ENCODE peak calls at places on chromosome 19, in ten cellular contexts. K is aorta; X is upper lobe of left lung; Q is ascending aorta; N is Peyer's patch; U is H1; I is adrenal gland; A is PC-3; O is CD4-positive, CD25-positive, alpha-beta regulatory T cell; G is lower lobe of right lung. V is an unnamed sample. For H3K27me3 and H3K4me1, the result is how much of the 10 kb centered on the place peaks cover.

GRCh38 chr19:51027873-51028272 is 1.5 kb upstream of the KLK11 start:
- DNase-seq in K (no peak), X (no peak), Q (no peak), N (no peak), U (no peak), I (no peak), A (no peak), O (no peak), G (no peak), V (no peak)

GRCh38 chr19:55593096-55593772 is 6.1 kb downstream of the FIZ1 start:
- DNase-seq in K (no peak), X (peak), Q (no peak), N (no peak), U (no peak), I (no peak), A (no peak), O (no peak), G (no peak), V (peak)

GRCh38 chr19:23075031-23075733 is 41.6 kb upstream of the ZNF730 start:
- DNase-seq in K (peak), X (peak), Q (peak), N (peak), U (peak), I (peak), A (peak), O (no peak), G (peak), V (peak)

GRCh38 chr19:3233831-3234230 is 9.4 kb downstream of the CELF5 start:
- DNase-seq in K (no peak), X (no peak), Q (no peak), N (no peak), U (no peak), I (no peak), A (no peak), O (no peak), G (no peak), V (no peak)

GRCh38 chr19:51097166-51097736 is 11.0 kb downstream of the CTU1 start:
- DNase-seq in K (peak), X (no peak), Q (no peak), N (peak), U (no peak), I (peak), A (peak), O (peak), G (peak), V (peak)

GRCh38 chr19:55622242-55622969 is 2.0 kb downstream of the ZNF784 start:
- DNase-seq in K (no peak), X (no peak), Q (no peak), N (no peak), U (no peak), I (peak), A (no peak), O (no peak), G (no peak), V (peak)

GRCh38 chr19:30328096-30328495 is 44.1 kb upstream of the ZNF536 start:
- DNase-seq in K (no peak), X (no peak), Q (no peak), N (no peak), U (no peak), I (no peak), A (no peak), O (no peak), G (no peak), V (no peak)

GRCh38 chr19:11539495-11540365 is 1.1 kb downstream of the CNN1 start:
- DNase-seq in K (peak), X (peak), Q (peak), N (no peak), U (no peak), I (no peak), A (no peak), O (no peak), G (no peak), V (peak)

GRCh38 chr19:42225718-42226292 is 5.7 kb downstream of the ZNF526 start:
- DNase-seq in K (no peak), X (peak), Q (no peak), N (no peak), U (no peak), I (no peak), A (no peak), O (no peak), G (no peak), V (no peak)

DNA sequence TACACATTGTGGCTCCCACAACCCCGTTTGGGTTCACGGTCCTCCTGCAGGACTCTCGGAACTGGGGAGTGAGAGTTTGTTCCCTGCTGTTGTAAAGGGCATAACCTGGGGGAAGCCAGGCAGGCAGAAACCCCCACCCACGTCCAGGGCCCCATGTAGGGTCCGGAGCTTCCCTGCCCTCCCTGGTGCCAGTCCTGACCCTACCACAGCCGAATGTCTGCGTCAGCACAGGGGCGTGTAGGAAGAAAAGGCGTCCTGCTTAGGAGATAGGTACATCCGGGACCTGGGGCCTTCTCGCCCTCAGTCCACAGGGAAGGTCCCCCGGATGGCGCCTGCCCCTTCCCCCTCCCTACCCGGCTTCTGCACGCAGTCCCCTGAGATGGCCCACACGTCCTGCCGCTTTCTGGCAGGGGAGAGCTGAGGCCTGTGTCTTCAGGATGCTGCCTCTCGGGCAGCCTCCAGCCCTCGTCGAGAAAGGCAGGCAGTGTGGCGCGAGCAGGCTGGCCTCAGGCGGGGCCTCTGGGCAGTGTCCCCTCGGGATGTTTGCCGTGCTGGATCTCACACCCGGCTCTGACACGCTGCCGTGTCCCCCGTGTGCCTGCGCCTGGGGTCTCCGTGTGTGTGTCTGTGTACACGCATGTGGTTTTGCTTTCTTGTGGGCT is 19.1 kb downstream of the CSNK1G2 start:
- DNase-seq in K (no peak), X (peak), Q (no peak), N (no peak), U (no peak), I (no peak), A (no peak), O (no peak), G (no peak), V (peak)
- H3K27me3 ChIP-seq in K (under half), X (under half), Q (under half), N (under half), U (under half), I (under half), A (under half), O (under half), G (under half), V (under half)

DNA sequence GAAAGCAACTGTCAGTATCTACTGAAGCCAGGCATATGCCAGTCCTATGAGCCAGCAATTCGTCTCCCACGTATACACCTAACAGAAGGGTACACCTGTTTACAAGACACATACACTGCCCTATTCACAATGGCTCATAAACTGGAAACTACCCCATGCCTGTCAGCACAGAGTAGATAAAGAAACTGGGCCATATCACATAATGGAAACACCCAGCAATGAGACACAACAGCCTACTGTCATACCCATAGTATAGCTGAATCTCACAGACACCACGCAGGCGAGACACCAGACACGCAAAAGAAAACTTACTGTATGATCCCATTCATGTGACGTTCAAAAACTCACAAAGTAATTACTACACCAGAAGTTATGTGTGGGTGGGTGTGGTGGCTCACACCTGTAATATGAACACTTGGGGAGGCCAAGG is 15.7 kb downstream of the NOSIP start:
- DNase-seq in K (no peak), X (no peak), Q (no peak), N (no peak), U (no peak), I (no peak), A (no peak), O (no peak), G (no peak), V (no peak)
- H3K4me1 ChIP-seq in K (under half), X (under half), Q (under half), N (half or more), U (under half), I (under half), A (under half), O (half or more), G (under half), V (under half)

DNA sequence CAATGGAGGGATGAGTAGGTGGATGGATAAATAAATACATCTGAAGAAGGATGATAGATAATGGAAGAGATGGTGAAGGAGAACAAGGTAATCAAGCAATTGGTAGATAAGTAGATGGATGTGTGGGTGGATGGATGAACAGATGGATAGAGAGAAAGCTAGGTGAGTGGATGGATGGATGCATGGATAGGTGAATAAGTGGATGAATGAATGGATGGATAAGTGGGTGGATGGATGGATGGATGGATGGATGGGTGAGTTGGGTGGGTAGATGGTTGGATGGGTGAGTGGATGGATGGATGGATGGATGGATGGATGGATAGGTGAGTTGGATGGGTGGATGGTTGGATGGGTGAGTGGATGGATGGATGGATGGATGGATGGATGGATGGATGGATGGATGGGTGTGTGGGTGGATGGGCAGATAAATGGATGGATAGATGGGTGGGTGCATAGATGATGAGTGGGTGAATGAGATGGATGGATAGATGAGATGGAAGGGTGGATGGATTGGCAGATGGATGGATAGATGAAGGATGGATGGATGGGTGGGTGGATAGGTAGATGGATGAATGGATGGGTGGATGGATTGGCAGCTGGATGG is 6.3 kb downstream of the SEMA6B start:
- DNase-seq in K (no peak), X (no peak), Q (no peak), N (no peak), U (no peak), I (no peak), A (no peak), O (no peak), G (no peak), V (no peak)
- H3K27ac ChIP-seq in K (no peak), X (no peak), Q (no peak), N (no peak), U (no peak), I (no peak), A (no peak), O (no peak), G (no peak), V (no peak)

GRCh38 chr19:1455002-1455335 is 5.0 kb downstream of the APC2 start:
- DNase-seq in K (no peak), X (no peak), Q (no peak), N (no peak), U (no peak), I (no peak), A (peak), O (no peak), G (no peak), V (peak)
- H3K27me3 ChIP-seq in K (under half), X (half or more), Q (under half), N (under half), U (under half), I (half or more), A (under half), O (under half), G (half or more), V (under half)

GRCh38 chr19:44855606-44856005 is 9.5 kb downstream of the NECTIN2 start:
- DNase-seq in K (no peak), X (no peak), Q (no peak), N (no peak), U (no peak), I (no peak), A (no peak), O (no peak), G (no peak), V (no peak)
- H3K4me1 ChIP-seq in K (under half), X (under half), Q (under half), N (under half), U (under half), I (under half), A (under half), O (under half), G (under half), V (under half)

DNA sequence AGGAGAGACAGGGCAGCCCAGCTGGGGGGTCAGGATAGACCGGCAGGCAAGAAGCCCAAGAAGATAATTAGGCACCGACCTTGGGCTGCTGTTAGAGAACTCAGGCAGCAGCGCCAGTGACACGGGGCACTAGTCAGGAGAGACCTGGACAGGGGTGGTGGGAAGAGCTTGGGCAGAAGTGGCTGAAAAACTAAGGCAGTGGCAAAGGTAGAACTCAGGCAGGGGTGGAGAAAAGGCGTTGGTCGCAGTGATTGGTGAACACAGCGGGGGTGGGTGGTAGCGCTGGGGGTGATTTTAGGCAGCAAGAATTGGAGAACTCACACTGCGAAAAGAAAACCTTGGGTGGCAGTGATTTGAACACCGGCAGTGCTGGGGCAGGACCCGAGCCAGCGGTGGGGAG is 4.3 kb downstream of the CCER2 start:
- DNase-seq in K (no peak), X (no peak), Q (no peak), N (no peak), U (no peak), I (no peak), A (no peak), O (no peak), G (no peak), V (no peak)
- H3K27ac ChIP-seq in K (no peak), X (no peak), Q (no peak), N (no peak), U (no peak), I (no peak), A (no peak), O (no peak), G (no peak), V (no peak)

GRCh38 chr19:8336665-8337064 is 6.4 kb downstream of the KANK3 start:
- DNase-seq in K (no peak), X (no peak), Q (no peak), N (no peak), U (no peak), I (no peak), A (no peak), O (no peak), G (no peak), V (no peak)

GRCh38 chr19:8336072-8336569 is 6.9 kb downstream of the KANK3 start:
- DNase-seq in K (no peak), X (peak), Q (no peak), N (no peak), U (no peak), I (no peak), A (no peak), O (no peak), G (no peak), V (no peak)

GRCh38 chr19:8337728-8338127 is 5.3 kb downstream of the KANK3 start:
- DNase-seq in K (no peak), X (no peak), Q (no peak), N (no peak), U (no peak), I (no peak), A (no peak), O (no peak), G (no peak), V (no peak)

GRCh38 chr19:8340341-8341096 is 2.5 kb downstream of the KANK3 start:
- DNase-seq in K (no peak), X (no peak), Q (no peak), N (no peak), U (no peak), I (peak), A (no peak), O (no peak), G (peak), V (peak)

DNA sequence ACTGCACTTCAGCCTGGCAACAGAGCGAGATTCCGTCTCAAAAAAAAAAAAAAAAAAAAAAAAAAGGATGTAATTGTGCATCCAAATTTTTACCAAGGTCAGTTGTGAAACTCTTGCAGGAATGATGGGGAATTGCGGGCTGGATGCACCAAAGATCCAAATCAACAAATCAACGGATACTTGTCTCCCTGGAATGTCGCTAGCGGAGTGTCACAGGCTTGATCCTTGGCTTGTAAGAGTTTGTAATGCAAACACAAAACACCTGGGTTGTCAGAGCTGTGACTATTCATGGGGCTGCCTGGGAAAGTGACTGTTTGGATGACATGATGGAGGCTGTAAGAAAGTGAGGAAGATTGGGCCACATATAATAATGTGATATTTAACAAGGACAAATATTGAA is 4.2 kb downstream of the KANK3 start:
- DNase-seq in K (no peak), X (no peak), Q (no peak), N (no peak), U (no peak), I (no peak), A (no peak), O (no peak), G (no peak), V (no peak)
- H3K27me3 ChIP-seq in K (under half), X (under half), Q (under half), N (under half), U (under half), I (under half), A (under half), O (under half), G (under half), V (under half)